ENCODE peak calls at places on chromosomes 7 and 10, in five cellular contexts. Y is upper lobe of right lung, X is osteoblast, P is psoas muscle, T is lower lobe of right lung. O is an unnamed sample. For H3K4me1, the result is how much of the 10 kb centered on the place peaks cover.

GRCh38 chr10:74754397-74754796 is 72.0 kb upstream of the KAT6B start:
- DNase-seq in Y (no peak), X (no peak), P (no peak), T (no peak), O (no peak)

GRCh38 chr10:96587255-96588059 is 645 bp upstream of the TM9SF3 start:
- DNase-seq in Y (no peak), X (peak), P (peak), T (no peak), O (peak)

GRCh38 chr7:77740257-77740656 is 44.0 kb downstream of the RSBN1L start:
- DNase-seq in Y (no peak), X (peak), P (no peak), T (no peak), O (no peak)

GRCh38 chr10:43585046-43585445 is 10.6 kb upstream of the ZNF239 start:
- DNase-seq in Y (no peak), X (no peak), P (no peak), T (no peak), O (no peak)

GRCh38 chr7:121530251-121531174 is 134.4 kb upstream of the FAM3C start:
- DNase-seq in Y (no peak), X (peak), P (peak), T (no peak), O (peak)

GRCh38 chr7:108094933-108095710 is 35.0 kb downstream of the LAMB4 start:
- DNase-seq in Y (no peak), X (peak), P (no peak), T (no peak), O (no peak)

GRCh38 chr10:114728325-114728724 is 70.2 kb upstream of the ABLIM1 start:
- DNase-seq in Y (no peak), X (no peak), P (no peak), T (no peak), O (no peak)

GRCh38 chr10:100661546-100661945 is 83.8 kb upstream of the PAX2 start:
- DNase-seq in Y (no peak), X (peak), P (no peak), T (no peak), O (no peak)

GRCh38 chr10:79176052-79176501 is 107.3 kb downstream of the ZMIZ1 start:
- DNase-seq in Y (no peak), X (peak), P (no peak), T (no peak), O (no peak)

GRCh38 chr10:30330512-30331168 is 18.4 kb downstream of the MTPAP start:
- DNase-seq in Y (no peak), X (no peak), P (no peak), T (no peak), O (no peak)

GRCh38 chr7:1279041-1279440 is 46.4 kb downstream of the UNCX start:
- DNase-seq in Y (no peak), X (no peak), P (peak), T (peak), O (no peak)

GRCh38 chr10:78025685-78026364 is 3.5 kb downstream of the POLR3A start:
- DNase-seq in Y (no peak), X (peak), P (no peak), T (no peak), O (no peak)

GRCh38 chr10:70115948-70116682 is 16.5 kb downstream of the AIFM2 start:
- DNase-seq in Y (no peak), X (no peak), P (peak), T (no peak), O (no peak)

GRCh38 chr7:94400643-94401042 is 5.9 kb downstream of the COL1A2 start:
- DNase-seq in Y (no peak), X (no peak), P (no peak), T (no peak), O (no peak)

GRCh38 chr10:77710759-77711682 is 73.4 kb upstream of the KCNMA1 start:
- DNase-seq in Y (peak), X (peak), P (peak), T (peak), O (no peak)

GRCh38 chr10:6494934-6495592 is 85.0 kb downstream of the PRKCQ start:
- DNase-seq in Y (no peak), X (no peak), P (no peak), T (no peak), O (no peak)
- H3K4me3 ChIP-seq in Y (no peak), X (no peak), P (no peak), T (no peak), O (no peak)

DNA sequence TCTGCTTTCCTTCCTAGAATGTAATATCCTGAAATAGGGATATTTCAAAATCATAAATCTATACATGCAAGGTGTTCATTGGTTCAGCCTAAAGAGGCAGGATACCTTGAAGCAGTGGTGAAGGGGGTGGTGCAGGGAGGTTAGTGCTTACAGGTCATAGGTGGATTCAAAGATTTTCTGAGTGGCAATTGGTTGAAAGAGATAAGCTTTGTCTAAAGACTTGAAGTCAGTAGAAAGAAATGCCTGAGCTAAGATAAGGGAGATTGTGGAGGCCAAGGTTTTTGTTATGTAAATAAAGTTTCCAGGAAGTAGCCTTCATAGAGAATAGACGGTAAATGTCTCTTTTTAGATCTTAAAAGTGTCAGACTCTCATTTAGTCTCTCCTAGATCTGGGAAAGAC is 741.2 kb upstream of the ZWINT start:
- DNase-seq in Y (no peak), X (no peak), P (no peak), T (no peak), O (no peak)
- H3K4me1 ChIP-seq in Y (under half), X (under half), P (under half), T (under half), O (under half)

DNA sequence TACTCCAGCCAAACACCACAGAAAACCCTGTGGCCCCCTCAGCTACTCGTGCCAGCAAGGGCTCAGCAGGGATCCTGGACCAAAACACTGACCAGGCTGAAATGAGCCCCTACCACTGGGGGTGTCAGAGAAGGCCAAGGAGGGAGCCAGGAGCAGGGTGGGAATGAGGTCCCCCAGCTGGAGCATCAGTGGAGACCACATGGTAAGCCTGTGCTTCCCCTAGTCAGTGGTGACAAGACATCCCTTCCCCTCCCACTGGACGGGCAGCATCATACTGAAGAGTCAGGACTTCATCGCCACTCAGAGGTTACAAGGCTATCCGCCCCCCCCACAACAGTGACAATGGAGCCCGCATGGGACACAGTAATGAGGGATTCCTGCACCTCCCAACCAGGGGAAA is 99.6 kb downstream of the LHPP start:
- DNase-seq in Y (peak), X (peak), P (no peak), T (peak), O (no peak)
- H3K4me3 ChIP-seq in Y (no peak), X (no peak), P (no peak), T (no peak), O (no peak)

GRCh38 chr10:28763471-28763870 is 86.2 kb downstream of the BAMBI start:
- DNase-seq in Y (no peak), X (no peak), P (no peak), T (no peak), O (no peak)

GRCh38 chr10:28768227-28768626 is 90.9 kb downstream of the BAMBI start:
- DNase-seq in Y (no peak), X (peak), P (no peak), T (no peak), O (no peak)

GRCh38 chr10:28774051-28774995 is 97.0 kb downstream of the BAMBI start:
- DNase-seq in Y (no peak), X (no peak), P (no peak), T (no peak), O (no peak)

GRCh38 chr10:28765641-28766040 is 88.3 kb downstream of the BAMBI start:
- DNase-seq in Y (no peak), X (no peak), P (no peak), T (no peak), O (no peak)

GRCh38 chr10:28769147-28769604 is 91.9 kb downstream of the BAMBI start:
- DNase-seq in Y (no peak), X (no peak), P (no peak), T (no peak), O (no peak)
- H3K4me1 ChIP-seq in Y (under half), X (under half), P (under half), T (under half), O (under half)

DNA sequence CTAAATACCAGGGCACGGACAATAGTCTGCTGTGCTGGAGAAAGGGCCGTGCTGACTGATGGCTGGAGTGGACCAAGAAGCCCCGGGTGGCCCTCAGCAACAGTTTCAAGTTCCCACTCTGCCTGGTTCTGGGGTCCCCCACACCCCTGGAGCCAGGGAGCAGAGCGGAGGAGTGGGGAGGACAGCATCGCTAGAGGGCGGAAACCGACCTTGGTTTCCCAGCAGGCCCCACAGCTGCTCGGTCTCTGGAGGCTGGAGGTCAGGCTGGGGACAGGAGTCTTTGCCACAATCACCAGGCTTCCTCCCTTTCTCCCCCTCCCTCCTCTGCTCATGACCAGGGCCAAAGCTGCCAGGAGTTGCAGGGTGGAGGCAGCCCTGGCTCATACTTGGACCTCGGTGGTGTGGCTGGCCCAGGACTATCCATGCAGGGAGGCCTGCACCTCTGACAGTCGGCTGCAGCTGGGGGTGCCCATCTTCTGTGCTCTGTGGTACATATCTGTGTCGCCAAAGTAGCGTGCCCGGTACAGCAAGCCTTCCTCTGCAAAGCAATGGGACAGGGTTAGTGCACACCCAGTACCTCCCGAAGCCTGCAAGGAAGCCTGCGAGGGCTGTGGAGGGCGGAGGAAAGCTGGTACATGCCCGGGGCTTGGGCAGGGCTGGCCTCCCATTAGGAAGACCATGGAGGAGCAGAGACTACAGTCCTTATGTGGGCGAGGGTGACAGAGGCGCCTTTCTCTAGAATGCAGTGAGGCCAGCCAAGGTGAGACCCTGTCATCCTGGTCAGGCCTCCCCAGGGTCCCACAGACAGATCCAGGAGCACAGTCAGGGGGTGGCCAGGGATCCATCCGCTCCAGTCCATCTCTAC is 19.1 kb downstream of the DNAJB12 start:
- DNase-seq in Y (peak), X (peak), P (peak), T (peak), O (no peak)
- H3K4me3 ChIP-seq in Y (no peak), X (peak), P (peak), T (peak), O (no peak)

DNA sequence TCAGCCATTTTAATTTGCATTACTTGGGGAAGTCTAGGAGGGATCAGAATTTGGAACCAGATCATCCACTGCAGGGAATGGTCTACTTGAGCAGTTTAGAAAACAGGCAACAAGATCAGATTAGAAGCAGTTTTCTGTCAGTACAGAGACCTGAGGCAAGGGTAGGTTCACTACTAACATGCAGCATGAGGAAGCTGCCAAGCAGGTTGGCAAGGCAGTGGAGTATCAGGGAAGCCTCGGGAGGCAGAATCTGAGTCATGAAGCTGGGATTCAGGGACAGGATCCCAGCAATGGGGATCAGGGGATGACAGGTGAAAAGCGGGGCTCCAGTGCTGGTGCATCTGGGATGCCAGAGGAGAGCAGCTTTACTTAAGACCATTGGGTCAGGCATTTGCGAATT is 28.1 kb downstream of the ENO4 start:
- DNase-seq in Y (no peak), X (no peak), P (no peak), T (no peak), O (no peak)
- H3K4me1 ChIP-seq in Y (under half), X (under half), P (under half), T (under half), O (under half)

GRCh38 chr7:134866581-134866980 is 87.1 kb downstream of the CALD1 start:
- DNase-seq in Y (no peak), X (no peak), P (no peak), T (no peak), O (no peak)

GRCh38 chr7:134870781-134871180 is 91.3 kb downstream of the CALD1 start:
- DNase-seq in Y (no peak), X (no peak), P (no peak), T (no peak), O (no peak)

GRCh38 chr7:134859783-134860182 is 80.3 kb downstream of the CALD1 start:
- DNase-seq in Y (no peak), X (no peak), P (no peak), T (no peak), O (no peak)

GRCh38 chr7:134870156-134870555 is 90.7 kb downstream of the CALD1 start:
- DNase-seq in Y (no peak), X (no peak), P (no peak), T (no peak), O (no peak)

GRCh38 chr7:134865001-134865845 is 85.8 kb downstream of the CALD1 start:
- DNase-seq in Y (no peak), X (no peak), P (no peak), T (no peak), O (no peak)
- H3K4me3 ChIP-seq in Y (peak), X (peak), P (peak), T (peak), O (no peak)

O was measured in RWPE2.